ENCODE peak calls at places on chromosomes 5 and 9, in four cellular contexts. O is GM12865; I is WTC11; S is CD4-positive, alpha-beta T cell. Q is an unnamed sample.

GRCh38 chr5:144103611-144104010 is 66.8 kb downstream of the YIPF5 start:
- DNase-seq in O (no peak), I (no peak), S (no peak), Q (no peak)

GRCh38 chr9:69970001-69970531 is 73.6 kb upstream of the MAMDC2 start:
- DNase-seq in O (no peak), I (no peak), S (no peak), Q (no peak)

GRCh38 chr5:12292610-12293204 is 388.5 kb upstream of the CTNND2 start:
- DNase-seq in O (peak), I (no peak), S (no peak), Q (no peak)

GRCh38 chr5:99032234-99033013 is 103.6 kb upstream of the CHD1 start:
- DNase-seq in O (peak), I (peak), S (no peak), Q (peak)

GRCh38 chr5:76483433-76483832 is 80.3 kb downstream of the IQGAP2 start:
- DNase-seq in O (peak), I (peak), S (no peak), Q (no peak)

GRCh38 chr5:39470021-39470420 is 45.2 kb upstream of the DAB2 start:
- DNase-seq in O (no peak), I (no peak), S (no peak), Q (no peak)

GRCh38 chr5:168481330-168481788 is 4.9 kb upstream of the RARS1 start:
- DNase-seq in O (peak), I (no peak), S (no peak), Q (no peak)

GRCh38 chr9:83933804-83934203 is 12.6 kb upstream of the KIF27 start:
- DNase-seq in O (no peak), I (no peak), S (no peak), Q (no peak)

GRCh38 chr5:178113141-178113787 is at the start of gene N4BP3:
- DNase-seq in O (peak), I (peak), S (peak), Q (peak)

GRCh38 chr9:17793713-17794622 is 215.1 kb downstream of the SH3GL2 start:
- DNase-seq in O (peak), I (no peak), S (no peak), Q (no peak)

GRCh38 chr9:73137286-73137899 is 14.3 kb upstream of the ANXA1 start:
- DNase-seq in O (no peak), I (no peak), S (no peak), Q (no peak)

GRCh38 chr5:96258692-96259091 is 174.4 kb downstream of the PCSK1 start:
- DNase-seq in O (no peak), I (no peak), S (no peak), Q (no peak)

GRCh38 chr9:136533775-136534157 is 12.1 kb downstream of the NOTCH1 start:
- DNase-seq in O (no peak), I (no peak), S (peak), Q (no peak)

GRCh38 chr5:115685966-115686691 is 60.3 kb upstream of the TMED7 start:
- DNase-seq in O (no peak), I (no peak), S (no peak), Q (no peak)

GRCh38 chr9:93171261-93171660 is 12.7 kb upstream of the WNK2 start:
- DNase-seq in O (no peak), I (no peak), S (no peak), Q (no peak)

GRCh38 chr9:116060631-116061030 is 93.0 kb upstream of the PAPPA start:
- DNase-seq in O (no peak), I (no peak), S (no peak), Q (no peak)

GRCh38 chr5:151150484-151151262 is 6.9 kb downstream of the ANXA6 start:
- DNase-seq in O (peak), I (no peak), S (peak), Q (peak)

GRCh38 chr5:143922718-143923117 is 110.8 kb downstream of the HMHB1 start:
- DNase-seq in O (peak), I (no peak), S (no peak), Q (no peak)

GRCh38 chr5:132501961-132502931 is 11.7 kb upstream of the IRF1 start:
- DNase-seq in O (no peak), I (no peak), S (no peak), Q (no peak)

GRCh38 chr9:106728860-106729259 is 134.1 kb upstream of the ZNF462 start:
- DNase-seq in O (no peak), I (no peak), S (no peak), Q (no peak)

GRCh38 chr5:149712439-149713147 is 17.5 kb upstream of the PPARGC1B start:
- DNase-seq in O (no peak), I (no peak), S (no peak), Q (no peak)

GRCh38 chr5:14676320-14676719 is 11.8 kb downstream of the OTULIN start:
- DNase-seq in O (peak), I (no peak), S (peak), Q (no peak)

GRCh38 chr9:31542384-31543055 is 841.9 kb upstream of the ACO1 start:
- DNase-seq in O (peak), I (peak), S (peak), Q (peak)

GRCh38 chr9:114153761-114154596 is 1.4 kb upstream of the COL27A1 start:
- DNase-seq in O (no peak), I (peak), S (no peak), Q (no peak)

GRCh38 chr9:89339807-89340206 is 21.5 kb downstream of the SECISBP2 start:
- DNase-seq in O (peak), I (no peak), S (no peak), Q (no peak)

GRCh38 chr9:76585487-76586459 is 126.8 kb downstream of the GCNT1 start:
- DNase-seq in O (no peak), I (no peak), S (no peak), Q (no peak)

GRCh38 chr9:76580832-76581231 is 121.8 kb downstream of the GCNT1 start:
- DNase-seq in O (no peak), I (no peak), S (no peak), Q (no peak)

GRCh38 chr9:76583256-76583655 is 124.3 kb downstream of the GCNT1 start:
- DNase-seq in O (no peak), I (no peak), S (no peak), Q (no peak)

GRCh38 chr9:76580188-76580587 is 121.2 kb downstream of the GCNT1 start:
- DNase-seq in O (no peak), I (no peak), S (no peak), Q (no peak)

DNA sequence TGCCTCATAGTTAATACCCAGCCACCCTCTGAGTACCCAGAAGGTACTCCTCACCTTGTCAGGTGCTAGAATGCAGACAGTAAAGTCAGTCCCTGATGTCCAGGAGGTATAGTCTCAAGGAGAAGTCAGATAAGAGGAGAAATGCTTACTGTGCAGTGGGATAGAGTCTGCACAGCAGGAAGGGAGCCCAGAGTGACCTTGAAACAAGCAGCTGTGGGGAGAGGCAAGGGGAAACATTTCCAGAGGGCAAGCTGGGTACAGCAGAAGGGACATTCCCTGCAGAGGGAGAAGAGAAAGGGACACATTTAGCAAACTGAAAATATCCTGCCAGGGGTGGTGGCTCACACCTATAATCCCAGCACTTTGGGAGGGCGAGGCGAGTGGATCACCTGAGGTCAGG is 122.8 kb downstream of the GCNT1 start:
- DNase-seq in O (no peak), I (no peak), S (no peak), Q (no peak)
- TF ChIP-seq CTCF in O (no peak), I (no peak), S (no peak), Q (no peak)

DNA sequence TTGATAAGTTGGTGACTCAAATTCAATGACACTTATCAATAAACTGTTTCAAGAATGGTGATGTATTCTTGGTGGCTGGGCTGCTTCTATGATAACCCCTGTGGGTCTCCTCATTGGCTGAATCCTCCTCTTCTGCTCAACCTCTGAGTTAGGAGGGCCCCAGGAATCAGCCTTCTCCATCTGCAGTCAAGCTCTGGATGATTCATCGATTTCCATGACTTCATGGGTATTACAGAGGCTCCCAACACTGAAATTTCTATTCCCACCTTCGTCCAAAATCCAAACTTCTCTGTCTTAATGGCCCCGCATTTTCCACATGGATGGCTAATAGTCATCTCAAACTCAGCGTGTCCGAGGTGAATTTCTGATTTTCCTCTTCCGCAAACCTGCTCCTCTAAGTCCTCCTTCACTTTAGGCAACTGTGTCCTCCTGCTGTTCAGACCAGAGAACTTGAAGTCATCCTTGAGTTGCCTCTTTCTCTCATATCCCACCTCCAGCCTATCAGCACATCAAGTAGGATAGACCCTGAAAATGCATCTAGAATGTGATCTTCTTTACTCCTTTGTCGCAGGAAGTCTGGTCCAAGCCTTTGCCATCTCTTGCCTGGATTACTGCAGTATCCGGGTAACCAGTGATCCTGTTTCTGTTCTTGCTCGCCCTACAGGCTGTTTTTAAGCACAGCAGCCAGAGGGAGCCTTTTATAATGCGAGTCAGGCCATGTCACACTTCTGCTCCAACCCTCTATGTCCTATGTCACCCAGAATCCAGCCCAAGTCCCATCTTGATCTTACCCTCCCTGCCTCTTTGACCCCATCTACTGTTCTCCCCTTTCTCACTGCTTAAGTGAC is 41.4 kb upstream of the IL7R start:
- DNase-seq in O (peak), I (peak), S (no peak), Q (peak)
- TF ChIP-seq CTCF in O (peak), I (peak), S (peak), Q (peak)

GRCh38 chr5:1006656-1007071 is 1.9 kb upstream of the NKD2 start:
- DNase-seq in O (no peak), I (peak), S (no peak), Q (no peak)

GRCh38 chr5:1007221-1007680 is 1.4 kb upstream of the NKD2 start:
- DNase-seq in O (no peak), I (peak), S (no peak), Q (no peak)

GRCh38 chr5:1004598-1005361 is 3.8 kb upstream of the NKD2 start:
- DNase-seq in O (no peak), I (peak), S (peak), Q (peak)

GRCh38 chr5:1005362-1005851 is 3.2 kb upstream of the NKD2 start:
- DNase-seq in O (no peak), I (peak), S (no peak), Q (no peak)

DNA sequence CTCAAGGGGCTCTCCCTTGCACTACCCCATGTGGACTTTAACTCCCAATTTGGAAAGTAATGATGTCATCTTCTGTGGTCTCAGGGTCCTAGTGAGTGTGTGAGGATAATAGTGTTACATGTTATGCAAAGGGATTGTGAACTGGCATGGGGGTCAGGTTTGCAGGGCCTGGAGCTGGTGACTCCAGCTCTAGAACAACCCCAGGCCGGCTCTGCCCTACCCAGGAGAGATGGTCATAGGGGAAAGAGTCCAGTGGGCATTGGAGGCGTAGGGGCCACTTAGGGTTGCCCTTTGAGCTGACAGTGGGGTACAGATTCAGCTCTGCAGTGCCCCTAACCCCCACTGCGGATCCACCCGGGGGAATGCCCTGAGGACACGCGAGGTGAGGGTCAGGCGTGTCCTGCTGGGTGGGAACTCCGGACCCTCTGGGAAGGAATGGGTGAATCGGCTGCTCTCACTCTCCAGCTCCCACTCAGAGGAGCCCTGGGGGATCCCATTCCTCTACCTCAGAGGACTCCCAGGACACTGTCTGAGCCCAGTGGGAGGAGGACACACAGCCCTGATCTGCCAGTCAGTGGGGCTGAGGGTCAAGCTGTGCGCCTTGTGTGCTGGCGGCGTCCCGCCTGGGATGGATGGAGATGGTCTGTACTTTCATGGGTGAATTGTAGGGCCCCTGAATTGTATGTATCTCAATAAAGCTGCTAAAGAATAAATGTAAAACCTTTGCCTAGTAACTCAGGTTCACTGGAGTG is 2.5 kb upstream of the NKD2 start:
- DNase-seq in O (no peak), I (peak), S (no peak), Q (no peak)
- TF ChIP-seq CTCF in O (no peak), I (no peak), S (no peak), Q (no peak)

DNA sequence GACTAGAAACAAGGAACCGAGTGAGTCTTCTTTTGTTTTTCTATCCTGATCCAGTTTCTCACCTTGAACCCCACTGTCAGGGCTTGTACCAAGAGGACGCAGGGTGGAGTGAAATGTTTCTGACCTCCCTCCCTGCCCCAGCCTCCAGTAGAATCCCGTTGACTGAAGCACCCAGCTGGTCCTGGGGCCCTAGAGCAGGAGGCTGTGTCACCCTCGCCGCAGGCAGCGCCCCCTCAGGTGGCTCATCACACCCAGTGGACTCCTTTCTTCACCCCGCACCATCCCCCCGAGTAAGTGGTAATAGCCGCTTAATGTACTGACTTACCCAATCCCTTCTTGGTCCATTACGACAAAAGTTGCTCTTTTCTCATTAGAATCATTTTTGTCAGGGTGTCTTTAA is 53.8 kb downstream of the MVB12B start:
- DNase-seq in O (no peak), I (no peak), S (no peak), Q (no peak)
- TF ChIP-seq CTCF in O (no peak), I (no peak), S (no peak), Q (no peak)

GRCh38 chr9:99389087-99390033 is 167.3 kb downstream of the SEC61B start:
- DNase-seq in O (no peak), I (no peak), S (no peak), Q (no peak)

GRCh38 chr9:99387416-99387815 is 165.3 kb downstream of the SEC61B start:
- DNase-seq in O (no peak), I (no peak), S (no peak), Q (no peak)

GRCh38 chr9:99385814-99386279 is 163.8 kb downstream of the SEC61B start:
- DNase-seq in O (no peak), I (no peak), S (no peak), Q (no peak)

GRCh38 chr9:99383536-99383935 is 161.5 kb downstream of the SEC61B start:
- DNase-seq in O (no peak), I (no peak), S (no peak), Q (no peak)

GRCh38 chr9:99385215-99385614 is 163.1 kb downstream of the SEC61B start:
- DNase-seq in O (no peak), I (no peak), S (no peak), Q (no peak)
- TF ChIP-seq CTCF in O (no peak), I (no peak), S (no peak), Q (no peak)

DNA sequence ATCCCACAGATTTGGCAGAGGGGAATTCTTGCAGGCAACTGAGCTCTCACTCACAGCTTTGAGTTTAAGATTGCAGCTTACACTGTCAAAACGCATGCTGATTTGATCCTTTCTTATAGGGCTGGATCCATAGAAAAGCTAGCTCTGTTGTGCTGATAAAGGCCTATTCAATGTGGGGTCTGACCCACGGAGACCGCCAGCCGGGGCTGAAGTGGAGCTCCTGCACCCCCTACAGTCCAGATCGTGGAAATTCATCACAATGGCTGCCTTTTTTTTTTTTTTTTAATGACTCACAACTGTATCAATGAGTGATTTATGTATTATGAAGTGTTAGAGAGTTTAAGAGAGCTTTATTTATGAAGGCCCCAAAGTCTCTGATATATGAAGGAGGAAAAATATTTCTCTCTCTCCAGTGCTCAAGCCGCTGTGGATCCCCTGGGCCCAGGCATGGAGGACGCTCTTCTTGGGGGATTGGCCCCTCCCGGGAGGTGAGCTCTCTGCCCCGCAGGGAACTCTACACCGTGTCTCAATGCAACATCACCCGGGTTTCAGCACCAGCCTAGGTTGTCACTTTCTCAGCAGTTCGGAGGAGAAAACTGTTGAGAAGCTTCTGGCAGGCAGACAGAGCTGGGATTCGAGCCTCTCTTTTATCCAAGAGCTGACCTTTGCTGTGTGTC is 700.2 kb downstream of the IRX1 start:
- DNase-seq in O (no peak), I (peak), S (no peak), Q (peak)
- TF ChIP-seq CTCF in O (no peak), I (peak), S (no peak), Q (peak)

GRCh38 chr5:16490911-16491310 is 25.3 kb upstream of the ZNF622 start:
- DNase-seq in O (no peak), I (no peak), S (no peak), Q (no peak)

GRCh38 chr5:16487448-16487847 is 21.8 kb upstream of the ZNF622 start:
- DNase-seq in O (no peak), I (no peak), S (no peak), Q (no peak)

GRCh38 chr5:16492398-16493175 is 27.0 kb upstream of the ZNF622 start:
- DNase-seq in O (no peak), I (no peak), S (no peak), Q (no peak)

GRCh38 chr5:16486679-16487078 is 21.1 kb upstream of the ZNF622 start:
- DNase-seq in O (no peak), I (no peak), S (no peak), Q (no peak)

GRCh38 chr5:16489322-16489791 is 23.8 kb upstream of the ZNF622 start:
- DNase-seq in O (peak), I (no peak), S (no peak), Q (no peak)
- TF ChIP-seq CTCF in O (peak), I (peak), S (peak), Q (peak)

Q was measured in neural crest cell.